ENCODE peak calls at places on chromosomes 5 and 9, in five cellular contexts. H, X, Z, O and B are unnamed samples.

GRCh38 chr5:87188411-87188810 is 79.3 kb upstream of the RASA1 start:
- DNase-seq in X (no peak), H (no peak), Z (no peak), O (no peak), B (no peak)

GRCh38 chr9:127844821-127845359 is 9.6 kb downstream of the ENG start:
- DNase-seq in Z (no peak), O (no peak), H (no peak), X (no peak), B (no peak)

GRCh38 chr9:120043448-120043847 is 536.5 kb downstream of the CDK5RAP2 start:
- DNase-seq in H (no peak), O (no peak), Z (no peak), X (no peak), B (no peak)

GRCh38 chr5:140801494-140801841 is 611 bp downstream of the PCDHA3 start:
- DNase-seq in O (no peak), Z (no peak), H (no peak), X (no peak), B (no peak)

GRCh38 chr5:93831449-93831848 is 90.0 kb upstream of the POU5F2 start:
- DNase-seq in O (peak), X (peak), H (peak), Z (no peak), B (no peak)

GRCh38 chr9:128396970-128397613 is 23.6 kb upstream of the CERCAM start:
- DNase-seq in O (no peak), X (no peak), Z (no peak), H (no peak), B (peak)

GRCh38 chr5:148725675-148726074 is 71.3 kb upstream of the HTR4 start:
- DNase-seq in H (no peak), O (no peak), X (no peak), Z (no peak), B (no peak)

GRCh38 chr9:124278054-124278540 is 20.3 kb downstream of the NEK6 start:
- DNase-seq in O (no peak), Z (no peak), H (no peak), X (no peak), B (no peak)

GRCh38 chr5:179313849-179314521 is 31.3 kb downstream of the ADAMTS2 start:
- DNase-seq in O (no peak), X (peak), H (peak), Z (peak), B (peak)

GRCh38 chr9:92350129-92350739 is 24.5 kb downstream of the CENPP start:
- DNase-seq in Z (no peak), H (peak), X (peak), O (no peak), B (no peak)

GRCh38 chr9:7827792-7828191 is 28.2 kb upstream of the DMAC1 start:
- DNase-seq in Z (no peak), H (no peak), X (no peak), O (no peak), B (no peak)

GRCh38 chr5:134438641-134439621 is 27.2 kb upstream of the CDKN2AIPNL start:
- DNase-seq in O (peak), H (peak), X (peak), Z (peak), B (peak)

GRCh38 chr5:147175516-147176097 is 59.2 kb upstream of the STK32A start:
- DNase-seq in Z (no peak), X (no peak), H (no peak), O (no peak), B (no peak)

GRCh38 chr5:149041242-149041641 is 21.6 kb downstream of the SH3TC2 start:
- DNase-seq in H (no peak), X (no peak), O (no peak), Z (no peak), B (no peak)

GRCh38 chr5:30401479-30402058 is 791.9 kb upstream of the CDH6 start:
- DNase-seq in O (peak), Z (no peak), H (no peak), X (no peak), B (no peak)

GRCh38 chr5:15790446-15791005 is 290.5 kb downstream of the FBXL7 start:
- DNase-seq in H (no peak), O (no peak), X (no peak), Z (no peak), B (no peak)

GRCh38 chr9:123232332-123232731 is 36.1 kb downstream of the STRBP start:
- DNase-seq in H (no peak), X (no peak), O (no peak), Z (no peak), B (no peak)

GRCh38 chr5:171336486-171337206 is 27.6 kb downstream of the TLX3 start:
- DNase-seq in O (peak), Z (no peak), H (peak), X (peak), B (peak)

GRCh38 chr5:98296426-98296825 is 477.0 kb upstream of the RGMB start:
- DNase-seq in X (peak), O (peak), Z (no peak), H (peak), B (no peak)

GRCh38 chr9:96495341-96495740 is 45.4 kb downstream of the HABP4 start:
- DNase-seq in X (peak), Z (no peak), H (peak), O (peak), B (no peak)

GRCh38 chr5:179795049-179795862 is 1.5 kb downstream of the LTC4S start:
- DNase-seq in H (no peak), O (no peak), X (no peak), Z (peak), B (no peak)

GRCh38 chr5:16791036-16791705 is 144.9 kb downstream of the MYO10 start:
- DNase-seq in Z (no peak), O (peak), H (no peak), X (peak), B (no peak)

GRCh38 chr5:96790851-96791513 is 16.8 kb downstream of the ERAP1 start:
- DNase-seq in X (peak), Z (no peak), H (peak), O (peak), B (no peak)

GRCh38 chr5:159038907-159039306 is 60.8 kb downstream of the EBF1 start:
- DNase-seq in H (peak), X (peak), O (peak), Z (no peak), B (no peak)

GRCh38 chr5:175698401-175699115 is 40.7 kb downstream of the HRH2 start:
- DNase-seq in X (no peak), Z (no peak), O (no peak), H (no peak), B (no peak)

GRCh38 chr5:93585054-93585751 is 2.2 kb downstream of the NR2F1 start:
- DNase-seq in Z (no peak), O (no peak), X (no peak), H (no peak), B (peak)

DNA sequence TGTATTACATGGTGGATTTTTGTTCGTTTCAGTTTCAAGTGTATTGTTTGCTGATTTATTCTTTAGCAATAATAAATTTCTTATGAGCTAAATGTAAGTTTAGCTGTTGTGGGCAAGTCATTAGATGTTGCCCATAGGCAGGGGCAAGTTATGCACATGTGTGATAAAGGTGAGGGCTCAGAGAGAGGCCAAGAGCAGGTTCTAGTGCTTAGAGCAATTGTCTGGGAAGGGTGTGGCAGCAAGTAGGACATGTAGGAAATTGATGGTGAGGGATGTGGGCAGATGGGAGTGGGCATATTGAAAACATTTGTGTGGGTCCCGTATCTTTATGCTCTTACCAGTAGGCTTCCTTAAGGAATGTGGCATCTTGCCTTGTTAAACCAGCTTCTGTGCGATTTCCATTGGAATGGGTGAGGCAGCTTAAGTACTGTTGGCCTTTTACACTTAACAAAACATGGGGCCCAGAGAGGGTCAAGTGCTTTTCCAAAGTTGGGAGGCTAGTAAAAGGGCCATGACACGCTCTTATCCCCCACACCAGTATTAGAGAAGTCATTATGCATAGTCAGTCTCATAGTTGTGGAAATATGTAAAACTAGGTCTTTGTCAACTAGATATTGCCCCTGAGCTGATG is 60.6 kb downstream of the KDM4C start:
- DNase-seq in X (no peak), H (no peak), O (no peak), Z (no peak), B (no peak)
- TF ChIP-seq CTCF in X (no peak), H (no peak), O (no peak), Z (no peak), B (no peak)

GRCh38 chr5:24633705-24634325 is 11.0 kb downstream of the CDH10 start:
- DNase-seq in X (peak), H (no peak), Z (no peak), O (peak), B (no peak)
- TF ChIP-seq CTCF in X (peak), H (peak), Z (no peak), O (peak), B (peak)

GRCh38 chr9:136536051-136536720 is 9.7 kb downstream of the NOTCH1 start:
- DNase-seq in X (no peak), Z (no peak), O (no peak), H (no peak), B (no peak)

GRCh38 chr9:136537896-136538598 is 7.8 kb downstream of the NOTCH1 start:
- DNase-seq in O (peak), Z (no peak), X (no peak), H (no peak), B (no peak)

GRCh38 chr9:136535070-136535469 is 10.8 kb downstream of the NOTCH1 start:
- DNase-seq in O (no peak), X (no peak), Z (no peak), H (no peak), B (no peak)

GRCh38 chr9:136537411-136537810 is 8.4 kb downstream of the NOTCH1 start:
- DNase-seq in H (no peak), X (no peak), O (no peak), Z (no peak), B (no peak)

DNA sequence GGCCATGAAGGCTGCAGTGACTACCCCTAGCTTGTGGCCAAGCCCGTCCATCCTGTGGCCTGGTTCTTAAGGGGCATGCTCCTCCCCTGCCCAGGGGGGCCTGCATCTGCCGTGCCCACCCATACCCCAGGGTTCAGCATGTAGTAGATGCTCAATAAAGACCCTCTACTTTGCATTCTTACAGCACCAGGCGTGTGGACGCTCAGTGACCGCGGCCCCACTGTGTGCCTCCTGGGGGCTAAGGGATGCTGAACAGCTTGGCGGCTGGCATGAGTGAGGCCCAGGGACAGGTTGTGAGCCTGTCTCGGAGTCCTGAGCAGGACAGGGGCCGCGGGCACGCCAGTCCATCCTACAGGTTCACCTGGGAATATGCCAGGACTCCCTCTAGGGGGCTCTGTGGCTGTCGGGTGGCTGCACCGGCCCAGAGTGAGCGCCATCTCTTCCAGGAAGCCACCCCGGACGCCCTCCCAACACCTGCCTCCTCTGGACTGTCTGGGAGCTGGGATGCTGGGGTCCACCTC is 9.1 kb downstream of the NOTCH1 start:
- DNase-seq in Z (no peak), O (no peak), H (no peak), X (no peak), B (no peak)
- TF ChIP-seq CTCF in Z (no peak), O (peak), H (no peak), X (no peak), B (no peak)

GRCh38 chr5:111685969-111686368 is 71.0 kb downstream of the NREP start:
- DNase-seq in Z (no peak), H (no peak), X (no peak), O (no peak), B (no peak)
- TF ChIP-seq CTCF in Z (no peak), H (no peak), X (no peak), O (peak), B (no peak)

DNA sequence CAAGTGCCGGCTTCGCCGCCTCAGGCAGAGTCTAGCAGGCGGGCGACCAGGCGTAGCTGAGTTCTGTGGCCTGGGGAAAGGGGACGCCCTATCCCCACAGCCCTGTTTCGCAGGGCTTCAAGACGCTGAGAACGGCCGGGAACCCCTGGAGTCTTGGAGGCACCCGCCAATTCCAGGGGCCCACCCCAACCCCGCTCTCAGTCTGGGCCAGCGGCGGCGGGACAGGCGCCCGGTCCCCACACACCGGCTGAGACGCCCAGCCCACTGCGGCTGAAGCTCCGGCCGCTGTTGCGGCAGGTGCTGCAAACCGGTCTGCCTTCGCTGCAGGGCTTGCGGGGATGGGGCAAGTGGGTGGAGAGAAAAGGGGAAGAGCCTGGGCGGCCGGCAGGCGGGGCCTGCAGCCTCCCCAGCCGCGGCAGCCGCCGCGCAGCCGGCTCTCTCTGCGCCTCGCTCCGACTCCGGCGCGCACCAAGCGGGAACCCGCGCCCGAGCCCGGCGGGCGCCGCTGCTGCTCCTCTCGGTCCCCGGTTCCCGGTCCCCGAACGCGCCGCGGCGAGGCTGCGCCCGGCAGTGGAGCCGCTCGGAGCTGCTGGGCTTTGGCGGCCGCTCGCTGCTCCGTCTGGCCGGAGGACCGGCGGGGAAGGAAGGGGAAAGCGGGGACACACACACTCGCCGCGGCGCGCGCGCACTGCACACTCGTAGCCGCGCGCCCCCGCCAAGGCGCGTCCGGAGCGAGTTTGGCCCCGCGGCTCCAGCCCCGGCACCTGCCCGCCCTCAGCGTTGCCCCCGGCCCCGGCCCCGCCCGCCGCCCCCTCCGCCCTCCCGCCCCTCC is at the start of gene PIP5K1B:
- DNase-seq in H (no peak), X (peak), Z (peak), O (peak), B (peak)
- TF ChIP-seq CTCF in H (no peak), X (no peak), Z (no peak), O (no peak), B (peak)

GRCh38 chr9:126070071-126070470 is 256.6 kb upstream of the MVB12B start:
- DNase-seq in O (no peak), H (no peak), X (no peak), Z (no peak), B (no peak)

GRCh38 chr9:126071076-126071750 is 255.4 kb upstream of the MVB12B start:
- DNase-seq in H (no peak), X (no peak), O (no peak), Z (no peak), B (no peak)

GRCh38 chr9:126067031-126067734 is 259.4 kb upstream of the MVB12B start:
- DNase-seq in H (no peak), X (no peak), Z (no peak), O (no peak), B (no peak)

GRCh38 chr9:126068534-126069230 is 257.9 kb upstream of the MVB12B start:
- DNase-seq in Z (no peak), O (no peak), H (no peak), X (no peak), B (no peak)

DNA sequence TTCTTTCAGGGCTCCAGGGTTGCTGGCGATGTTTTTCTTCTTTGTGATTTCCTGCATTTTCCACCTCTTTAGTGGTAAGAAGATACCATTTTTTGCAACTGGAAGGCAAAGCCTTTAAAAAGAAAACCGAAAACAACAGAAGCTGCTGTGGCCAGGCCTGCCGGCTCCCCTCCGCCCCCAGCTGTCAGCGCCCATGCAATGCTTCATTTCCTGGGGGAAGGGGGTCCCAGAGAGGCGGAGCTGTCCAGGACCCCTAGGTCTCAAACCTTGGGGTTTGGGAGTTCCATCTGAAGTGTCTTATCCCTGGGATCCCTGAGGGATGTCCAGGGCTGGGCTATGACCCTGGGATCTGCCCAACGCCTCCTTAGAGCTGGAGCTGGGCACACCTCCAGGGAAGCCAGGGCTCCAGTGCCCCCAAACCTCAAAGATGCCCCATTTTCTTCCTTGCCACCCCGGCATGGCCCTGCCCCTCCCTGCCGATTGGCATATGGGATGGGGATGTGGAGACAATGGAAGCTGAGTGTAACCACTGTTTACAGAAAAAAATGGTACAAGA is 257.2 kb upstream of the MVB12B start:
- DNase-seq in H (no peak), Z (no peak), X (no peak), O (no peak), B (no peak)
- TF ChIP-seq CTCF in H (no peak), Z (no peak), X (no peak), O (no peak), B (no peak)